ENCODE peak calls at places on chromosome 12, in eight cellular contexts. E, J, P, N, G, I, S and F are unnamed samples. For H3K4me1, the result is how much of the 10 kb centered on the place peaks cover.

GRCh38 chr12:19496249-19497208 is 57.2 kb downstream of the AEBP2 start:
- DNase-seq in E (peak), J (no peak), P (no peak), N (no peak), G (no peak), I (no peak), S (no peak), F (no peak)

GRCh38 chr12:98399532-98399931 is 115.9 kb upstream of the TMPO start:
- DNase-seq in E (peak), J (peak), P (peak), N (no peak), G (no peak), I (no peak), S (peak), F (no peak)

GRCh38 chr12:120661432-120661831 is 21.0 kb downstream of the CABP1 start:
- DNase-seq in E (no peak), J (no peak), P (no peak), N (no peak), G (no peak), I (no peak), S (no peak), F (no peak)

GRCh38 chr12:71872401-71872800 is 32.8 kb downstream of the TBC1D15 start:
- DNase-seq in E (no peak), J (no peak), P (no peak), N (no peak), G (no peak), I (no peak), S (no peak), F (no peak)

GRCh38 chr12:17665839-17666238 is 424.2 kb downstream of the RERGL start:
- DNase-seq in E (no peak), J (no peak), P (no peak), N (no peak), G (no peak), I (no peak), S (no peak), F (no peak)

GRCh38 chr12:89384050-89384749 is 31.9 kb upstream of the DUSP6 start:
- DNase-seq in E (peak), J (no peak), P (no peak), N (peak), G (no peak), I (no peak), S (peak), F (peak)

GRCh38 chr12:17592472-17592871 is 497.5 kb downstream of the RERGL start:
- DNase-seq in E (no peak), J (no peak), P (no peak), N (no peak), G (no peak), I (no peak), S (no peak), F (no peak)

GRCh38 chr12:117069126-117069788 is 30.0 kb downstream of the TESC start:
- DNase-seq in E (no peak), J (no peak), P (no peak), N (no peak), G (no peak), I (no peak), S (no peak), F (no peak)

GRCh38 chr12:112557954-112558630 is 139.3 kb downstream of the PTPN11 start:
- DNase-seq in E (peak), J (no peak), P (no peak), N (no peak), G (no peak), I (no peak), S (no peak), F (no peak)

GRCh38 chr12:113021500-113021899 is 35.0 kb upstream of the DTX1 start:
- DNase-seq in E (no peak), J (no peak), P (no peak), N (no peak), G (no peak), I (no peak), S (no peak), F (no peak)

GRCh38 chr12:111428081-111428727 is 22.5 kb downstream of the SH2B3 start:
- DNase-seq in E (no peak), J (no peak), P (no peak), N (no peak), G (no peak), I (no peak), S (no peak), F (no peak)
- H3K4me1 ChIP-seq in E (under half), J (under half), P (half or more), N (under half), G (under half), I (under half), S (under half), F (half or more)

GRCh38 chr12:4099276-4099675 is 174.3 kb upstream of the CCND2 start:
- DNase-seq in E (peak), J (no peak), P (no peak), N (no peak), G (peak), I (no peak), S (no peak), F (no peak)
- TF ChIP-seq CTCF in E (peak), J (no peak), P (no peak), N (no peak), G (no peak), I (no peak), S (no peak), F (no peak)

GRCh38 chr12:128269108-128269713 is 2.2 kb downstream of the TMEM132C start:
- DNase-seq in E (peak), J (no peak), P (no peak), N (peak), G (no peak), I (no peak), S (no peak), F (no peak)
- H3K4me3 ChIP-seq in E (peak), J (no peak), P (no peak), N (peak), G (no peak), I (no peak), S (no peak), F (no peak)

DNA sequence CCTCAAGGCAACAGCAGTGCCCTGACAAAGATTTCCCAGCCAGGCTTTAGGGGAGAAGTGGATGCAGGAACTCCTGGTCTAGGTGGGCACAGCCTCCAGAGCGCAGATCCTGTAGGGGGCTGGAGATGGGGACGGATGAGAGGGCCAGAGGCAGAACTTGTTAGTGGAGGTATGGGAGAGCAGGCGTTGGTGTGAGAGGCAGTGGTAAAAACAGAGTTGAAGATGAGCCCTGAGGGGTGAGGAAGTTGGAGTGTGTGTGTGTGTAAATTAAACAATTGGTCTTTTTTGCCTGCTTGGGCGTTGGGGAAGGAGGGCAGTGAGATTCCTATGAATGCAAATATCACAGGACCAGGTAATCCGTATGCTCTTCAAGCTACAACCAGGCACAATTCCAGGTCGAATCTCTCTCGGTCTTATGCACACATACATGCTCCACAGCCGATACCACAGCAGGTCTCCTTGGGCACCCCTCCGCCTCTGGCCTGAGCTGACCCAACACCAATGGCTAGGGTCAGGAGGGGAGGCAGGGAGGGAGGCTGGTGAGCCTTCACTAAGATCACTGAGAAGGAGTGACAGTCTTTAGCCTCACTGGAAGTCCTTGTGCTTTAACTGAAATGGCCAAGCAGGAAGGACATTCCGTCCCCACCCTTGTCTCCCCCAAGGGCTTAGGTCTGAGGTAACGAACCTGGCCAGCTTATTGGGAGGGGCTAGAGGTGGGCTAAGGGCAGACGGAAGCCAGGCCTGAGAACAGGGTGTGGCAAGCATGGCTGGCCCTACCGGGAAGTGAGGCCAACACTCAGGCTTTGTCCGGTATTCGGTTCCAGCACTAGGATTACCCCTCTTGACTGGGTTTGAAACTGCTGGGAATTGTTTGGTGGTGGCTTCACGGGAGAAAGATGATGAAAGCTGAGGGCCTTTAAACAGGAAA is 1.5 kb upstream of the KRT7 start:
- DNase-seq in E (no peak), J (peak), P (no peak), N (no peak), G (no peak), I (no peak), S (no peak), F (no peak)
- H3K4me1 ChIP-seq in E (under half), J (half or more), P (under half), N (under half), G (under half), I (under half), S (under half), F (under half)

GRCh38 chr12:74021937-74022336 is 515.7 kb upstream of the ATXN7L3B start:
- DNase-seq in E (peak), J (peak), P (no peak), N (peak), G (no peak), I (no peak), S (peak), F (peak)
- TF ChIP-seq CTCF in E (peak), J (peak), P (no peak), N (peak), G (no peak), I (peak), S (peak), F (no peak)

GRCh38 chr12:42422785-42423184 is 96.8 kb downstream of the PPHLN1 start:
- DNase-seq in E (no peak), J (no peak), P (no peak), N (no peak), G (no peak), I (no peak), S (no peak), F (no peak)
- H3K4me3 ChIP-seq in E (no peak), J (no peak), P (no peak), N (no peak), G (no peak), I (no peak), S (no peak), F (no peak)

GRCh38 chr12:108849653-108850052 is 7.7 kb downstream of the SSH1 start:
- DNase-seq in E (no peak), J (peak), P (no peak), N (no peak), G (no peak), I (no peak), S (no peak), F (no peak)
- H3K4me1 ChIP-seq in E (under half), J (half or more), P (under half), N (under half), G (under half), I (under half), S (under half), F (under half)